ENCODE peak calls at places on chromosomes 3 and 15, in six cellular contexts. One of them, this sample, is unnamed.

GRCh38 chr3:23761440-23761896 is 44.3 kb upstream of the UBE2E1 start:
- DNase-seq in Calu3: peak; percentile 44
- DNase-seq in COLO829: peak; percentile 10
- DNase-seq in choroid plexus epithelial cell: peak; percentile 79
- DNase-seq in OCI-LY7: peak; percentile 79
- DNase-seq in WTC11: no peak
- DNase-seq in this sample: peak; percentile 29

GRCh38 chr3:146640955-146641867 is 36.1 kb upstream of the PLSCR5 start:
- DNase-seq in choroid plexus epithelial cell: peak; percentile 82
- DNase-seq in WTC11: no peak
- DNase-seq in Calu3: peak; percentile 56
- DNase-seq in OCI-LY7: peak; percentile 42
- DNase-seq in COLO829: peak; percentile 51
- DNase-seq in this sample: peak; percentile 56

GRCh38 chr3:32376098-32376497 is 15.6 kb upstream of the CMTM7 start:
- DNase-seq in WTC11: no peak
- DNase-seq in Calu3: no peak
- DNase-seq in choroid plexus epithelial cell: no peak
- DNase-seq in OCI-LY7: no peak
- DNase-seq in COLO829: peak; percentile 70
- DNase-seq in this sample: no peak

GRCh38 chr15:100341662-100342560 is at the start of gene ADAMTS17:
- DNase-seq in Calu3: peak; percentile 96
- DNase-seq in WTC11: peak; percentile 96
- DNase-seq in choroid plexus epithelial cell: peak; percentile 86
- DNase-seq in COLO829: peak; percentile 97
- DNase-seq in OCI-LY7: peak; percentile 90
- DNase-seq in this sample: peak; percentile 77

GRCh38 chr15:96285306-96285705 is 45.2 kb upstream of the NR2F2 start:
- DNase-seq in COLO829: peak; percentile 79
- DNase-seq in choroid plexus epithelial cell: peak; percentile 100
- DNase-seq in Calu3: no peak
- DNase-seq in WTC11: no peak
- DNase-seq in OCI-LY7: no peak
- DNase-seq in this sample: no peak

GRCh38 chr3:114632757-114633424 is 339.1 kb downstream of the TIGIT start:
- DNase-seq in WTC11: no peak
- DNase-seq in choroid plexus epithelial cell: no peak
- DNase-seq in COLO829: no peak
- DNase-seq in Calu3: no peak
- DNase-seq in OCI-LY7: no peak
- DNase-seq in this sample: no peak

GRCh38 chr3:36362973-36363372 is 17.3 kb upstream of the STAC start:
- DNase-seq in choroid plexus epithelial cell: peak; percentile 67
- DNase-seq in OCI-LY7: no peak
- DNase-seq in WTC11: no peak
- DNase-seq in Calu3: peak; percentile 47
- DNase-seq in COLO829: peak; percentile 13
- DNase-seq in this sample: peak; percentile 70

GRCh38 chr3:136465296-136465695 is 215.2 kb downstream of the PCCB start:
- DNase-seq in WTC11: no peak
- DNase-seq in Calu3: no peak
- DNase-seq in OCI-LY7: no peak
- DNase-seq in choroid plexus epithelial cell: no peak
- DNase-seq in COLO829: no peak
- DNase-seq in this sample: no peak

GRCh38 chr3:11349466-11349865 is 77.3 kb downstream of the ATG7 start:
- DNase-seq in WTC11: no peak
- DNase-seq in choroid plexus epithelial cell: peak; percentile 45
- DNase-seq in OCI-LY7: no peak
- DNase-seq in Calu3: no peak
- DNase-seq in COLO829: no peak
- DNase-seq in this sample: no peak

GRCh38 chr3:194631696-194632095 is 1.5 kb downstream of the TMEM44 start:
- DNase-seq in WTC11: no peak
- DNase-seq in COLO829: no peak
- DNase-seq in OCI-LY7: no peak
- DNase-seq in choroid plexus epithelial cell: no peak
- DNase-seq in Calu3: no peak
- DNase-seq in this sample: no peak

GRCh38 chr15:34018021-34018645 is 20.9 kb downstream of the AVEN start:
- DNase-seq in choroid plexus epithelial cell: no peak
- DNase-seq in Calu3: no peak
- DNase-seq in COLO829: no peak
- DNase-seq in OCI-LY7: no peak
- DNase-seq in WTC11: no peak
- DNase-seq in this sample: no peak

GRCh38 chr3:38297947-38298711 is 16.0 kb downstream of the SLC22A14 start:
- DNase-seq in OCI-LY7: peak; percentile 27
- DNase-seq in COLO829: peak; percentile 34
- DNase-seq in choroid plexus epithelial cell: peak; percentile 57
- DNase-seq in Calu3: no peak
- DNase-seq in WTC11: no peak
- DNase-seq in this sample: no peak

GRCh38 chr3:69881756-69882428 is 117.6 kb upstream of the SAMMSON start:
- DNase-seq in choroid plexus epithelial cell: no peak
- DNase-seq in WTC11: no peak
- DNase-seq in COLO829: no peak
- DNase-seq in Calu3: no peak
- DNase-seq in OCI-LY7: no peak
- DNase-seq in this sample: no peak

GRCh38 chr3:126364731-126365301 is 7.6 kb upstream of the KLF15 start:
- DNase-seq in Calu3: no peak
- DNase-seq in OCI-LY7: peak; percentile 27
- DNase-seq in choroid plexus epithelial cell: no peak
- DNase-seq in WTC11: peak; percentile 9
- DNase-seq in COLO829: no peak
- DNase-seq in this sample: no peak

GRCh38 chr3:23726811-23727548 is 78.8 kb upstream of the UBE2E1 start:
- DNase-seq in choroid plexus epithelial cell: peak; percentile 14
- DNase-seq in Calu3: no peak
- DNase-seq in COLO829: no peak
- DNase-seq in OCI-LY7: no peak
- DNase-seq in WTC11: no peak
- DNase-seq in this sample: no peak

GRCh38 chr3:11717768-11718581 is 74.3 kb upstream of the VGLL4 start:
- DNase-seq in OCI-LY7: peak; percentile 80
- DNase-seq in Calu3: no peak
- DNase-seq in WTC11: no peak
- DNase-seq in COLO829: peak; percentile 54
- DNase-seq in choroid plexus epithelial cell: peak; percentile 67
- DNase-seq in this sample: peak; percentile 53

GRCh38 chr3:64140651-64141050 is 84.6 kb downstream of the PRICKLE2 start:
- DNase-seq in OCI-LY7: no peak
- DNase-seq in COLO829: no peak
- DNase-seq in Calu3: no peak
- DNase-seq in WTC11: no peak
- DNase-seq in choroid plexus epithelial cell: no peak
- DNase-seq in this sample: no peak

GRCh38 chr3:133833880-133834620 is 28.4 kb downstream of the SRPRB start:
- DNase-seq in COLO829: no peak
- DNase-seq in choroid plexus epithelial cell: no peak
- DNase-seq in OCI-LY7: no peak
- DNase-seq in WTC11: no peak
- DNase-seq in Calu3: no peak
- DNase-seq in this sample: no peak

GRCh38 chr3:94928921-94929320 is 866.1 kb downstream of the NSUN3 start:
- DNase-seq in WTC11: no peak
- DNase-seq in choroid plexus epithelial cell: peak; percentile 64
- DNase-seq in COLO829: no peak
- DNase-seq in Calu3: peak; percentile 46
- DNase-seq in OCI-LY7: no peak
- DNase-seq in this sample: peak; percentile 33

GRCh38 chr15:77107531-77108355 is 36.8 kb upstream of the TSPAN3 start:
- DNase-seq in OCI-LY7: peak; percentile 57
- DNase-seq in Calu3: peak; percentile 75
- DNase-seq in COLO829: peak; percentile 45
- DNase-seq in WTC11: peak; percentile 79
- DNase-seq in choroid plexus epithelial cell: peak; percentile 87
- DNase-seq in this sample: peak; percentile 41

GRCh38 chr15:88630141-88630721 is 8.6 kb upstream of the ISG20 start:
- DNase-seq in Calu3: no peak
- DNase-seq in WTC11: no peak
- DNase-seq in choroid plexus epithelial cell: no peak
- DNase-seq in OCI-LY7: no peak
- DNase-seq in COLO829: no peak
- DNase-seq in this sample: no peak

This sample was measured in HepG2.